ENCODE peak calls at places on chromosomes 16 and 17, in five cellular contexts. One of them, this sample, is unnamed.

GRCh38 chr17:64055183-64056142 is 35.0 kb upstream of the ICAM2 start:
- DNase-seq in HepG2: no peak
- DNase-seq in K562: no peak
- DNase-seq in GM12878: no peak
- DNase-seq in H1: no peak
- DNase-seq in this sample: no peak

GRCh38 chr16:3401719-3402397 is 843 bp downstream of the ZNF174 start:
- DNase-seq in HepG2: peak; percentile 18
- DNase-seq in K562: peak; percentile 53
- DNase-seq in GM12878: no peak
- DNase-seq in H1: peak; percentile 45
- DNase-seq in this sample: peak; percentile 55

GRCh38 chr17:49074851-49075540 is 57.6 kb upstream of the B4GALNT2 start:
- DNase-seq in HepG2: no peak
- DNase-seq in K562: no peak
- DNase-seq in GM12878: no peak
- DNase-seq in H1: no peak
- DNase-seq in this sample: no peak

GRCh38 chr16:84407588-84408313 is 39.4 kb downstream of the ATP2C2 start:
- DNase-seq in HepG2: no peak
- DNase-seq in K562: no peak
- DNase-seq in GM12878: no peak
- DNase-seq in H1: no peak
- DNase-seq in this sample: no peak

GRCh38 chr16:85593503-85594195 is 19.5 kb upstream of the GSE1 start:
- DNase-seq in HepG2: no peak
- DNase-seq in K562: no peak
- DNase-seq in GM12878: no peak
- DNase-seq in H1: no peak
- DNase-seq in this sample: peak; percentile 85

GRCh38 chr16:68754117-68754792 is 17.2 kb downstream of the CDH1 start:
- DNase-seq in HepG2: no peak
- DNase-seq in K562: no peak
- DNase-seq in GM12878: no peak
- DNase-seq in H1: no peak
- DNase-seq in this sample: no peak

GRCh38 chr17:54945671-54946070 is 22.8 kb downstream of the COX11 start:
- DNase-seq in HepG2: no peak
- DNase-seq in K562: no peak
- DNase-seq in GM12878: no peak
- DNase-seq in H1: no peak
- DNase-seq in this sample: no peak

GRCh38 chr16:389317-389716 is 7.5 kb upstream of the PGAP6 start:
- DNase-seq in HepG2: no peak
- DNase-seq in K562: no peak
- DNase-seq in GM12878: no peak
- DNase-seq in H1: no peak
- DNase-seq in this sample: no peak

GRCh38 chr17:42618442-42619150 is 9.1 kb downstream of the TUBG1 start:
- DNase-seq in HepG2: peak; percentile 82
- DNase-seq in K562: peak; percentile 72
- DNase-seq in GM12878: peak; percentile 93
- DNase-seq in H1: peak; percentile 77
- DNase-seq in this sample: peak; percentile 55

GRCh38 chr17:80856863-80857488 is 134.7 kb upstream of the CHMP6 start:
- DNase-seq in HepG2: no peak
- DNase-seq in K562: no peak
- DNase-seq in GM12878: no peak
- DNase-seq in H1: no peak
- DNase-seq in this sample: no peak

GRCh38 chr17:4856937-4857314 is 23.8 kb downstream of the MINK1 start:
- DNase-seq in HepG2: no peak
- DNase-seq in K562: no peak
- DNase-seq in GM12878: no peak
- DNase-seq in H1: no peak
- DNase-seq in this sample: no peak

GRCh38 chr16:12094537-12095265 is 118.2 kb downstream of the SNX29 start:
- DNase-seq in HepG2: no peak
- DNase-seq in K562: no peak
- DNase-seq in GM12878: no peak
- DNase-seq in H1: no peak
- DNase-seq in this sample: no peak

GRCh38 chr16:12061336-12062055 is 85.0 kb downstream of the SNX29 start:
- DNase-seq in HepG2: no peak
- DNase-seq in K562: no peak
- DNase-seq in GM12878: no peak
- DNase-seq in H1: no peak
- DNase-seq in this sample: no peak

GRCh38 chr17:17084941-17085340 is 42.7 kb downstream of the MPRIP start:
- DNase-seq in HepG2: no peak
- DNase-seq in K562: no peak
- DNase-seq in GM12878: no peak
- DNase-seq in H1: no peak
- DNase-seq in this sample: no peak

GRCh38 chr16:50207652-50208051 is 54.5 kb downstream of the TENT4B start:
- DNase-seq in HepG2: no peak
- DNase-seq in K562: no peak
- DNase-seq in GM12878: no peak
- DNase-seq in H1: no peak
- DNase-seq in this sample: no peak

GRCh38 chr17:17088511-17089205 is 46.4 kb downstream of the MPRIP start:
- DNase-seq in HepG2: no peak
- DNase-seq in K562: no peak
- DNase-seq in GM12878: no peak
- DNase-seq in H1: no peak
- DNase-seq in this sample: no peak

GRCh38 chr17:64084086-64084939 is 45.6 kb downstream of the ERN1 start:
- DNase-seq in HepG2: peak; percentile 89
- DNase-seq in K562: peak; percentile 45
- DNase-seq in GM12878: no peak
- DNase-seq in H1: no peak
- DNase-seq in this sample: no peak

GRCh38 chr17:703081-703875 is 11.4 kb downstream of the VPS53 start:
- DNase-seq in HepG2: no peak
- DNase-seq in K562: no peak
- DNase-seq in GM12878: no peak
- DNase-seq in H1: no peak
- DNase-seq in this sample: no peak

GRCh38 chr16:27398894-27399853 is 2.8 kb upstream of the IL21R start:
- DNase-seq in HepG2: no peak
- DNase-seq in K562: no peak
- DNase-seq in GM12878: peak; percentile 89
- DNase-seq in H1: no peak
- DNase-seq in this sample: no peak

GRCh38 chr17:41428591-41429326 is 4.4 kb upstream of the KRT37 start:
- DNase-seq in HepG2: peak; percentile 35
- DNase-seq in K562: no peak
- DNase-seq in GM12878: no peak
- DNase-seq in H1: no peak
- DNase-seq in this sample: no peak

GRCh38 chr16:85041184-85041928 is 13.8 kb downstream of the KIAA0513 start:
- DNase-seq in HepG2: no peak
- DNase-seq in K562: no peak
- DNase-seq in GM12878: no peak
- DNase-seq in H1: no peak
- DNase-seq in this sample: no peak

GRCh38 chr17:44006581-44007345 is 2.3 kb downstream of the NAGS start:
- DNase-seq in HepG2: no peak
- DNase-seq in K562: peak; percentile 100
- DNase-seq in GM12878: peak; percentile 73
- DNase-seq in H1: peak; percentile 98
- DNase-seq in this sample: peak; percentile 98

GRCh38 chr16:76598498-76598897 is 321.3 kb downstream of the CNTNAP4 start:
- DNase-seq in HepG2: no peak
- DNase-seq in K562: no peak
- DNase-seq in GM12878: no peak
- DNase-seq in H1: no peak
- DNase-seq in this sample: no peak

GRCh38 chr16:54152362-54153239 is 134.0 kb downstream of the IRX3 start:
- DNase-seq in HepG2: no peak
- DNase-seq in K562: no peak
- DNase-seq in GM12878: no peak
- DNase-seq in H1: no peak
- DNase-seq in this sample: no peak

GRCh38 chr16:27920391-27920891 is 143.1 kb downstream of the GSG1L start:
- DNase-seq in HepG2: peak; percentile 22
- DNase-seq in K562: no peak
- DNase-seq in GM12878: no peak
- DNase-seq in H1: peak; percentile 62
- DNase-seq in this sample: peak; percentile 80

GRCh38 chr17:35046740-35047283 is 16.7 kb downstream of the RFFL start:
- DNase-seq in HepG2: peak; percentile 63
- DNase-seq in K562: peak; percentile 83
- DNase-seq in GM12878: peak; percentile 81
- DNase-seq in H1: no peak
- DNase-seq in this sample: peak; percentile 54

GRCh38 chr17:75525806-75526554 is 483 bp downstream of the LLGL2 start:
- DNase-seq in HepG2: peak; percentile 54
- DNase-seq in K562: no peak
- DNase-seq in GM12878: no peak
- DNase-seq in H1: peak; percentile 66
- DNase-seq in this sample: peak; percentile 69

GRCh38 chr16:31094424-31095120 is at the start of gene VKORC1:
- DNase-seq in HepG2: peak; percentile 98
- DNase-seq in K562: peak; percentile 93
- DNase-seq in GM12878: peak; percentile 87
- DNase-seq in H1: peak; percentile 90
- DNase-seq in this sample: peak; percentile 93

GRCh38 chr16:31093132-31093703 is 1.4 kb downstream of the VKORC1 start:
- DNase-seq in HepG2: peak; percentile 74
- DNase-seq in K562: peak; percentile 79
- DNase-seq in GM12878: no peak
- DNase-seq in H1: peak; percentile 61
- DNase-seq in this sample: peak; percentile 87

GRCh38 chr16:31090540-31090939 is 1.8 kb upstream of the PRSS53 start:
- DNase-seq in HepG2: no peak
- DNase-seq in K562: no peak
- DNase-seq in GM12878: no peak
- DNase-seq in H1: no peak
- DNase-seq in this sample: no peak

GRCh38 chr16:31092330-31092729 is 2.3 kb downstream of the VKORC1 start:
- DNase-seq in HepG2: no peak
- DNase-seq in K562: no peak
- DNase-seq in GM12878: no peak
- DNase-seq in H1: no peak
- DNase-seq in this sample: no peak

DNA sequence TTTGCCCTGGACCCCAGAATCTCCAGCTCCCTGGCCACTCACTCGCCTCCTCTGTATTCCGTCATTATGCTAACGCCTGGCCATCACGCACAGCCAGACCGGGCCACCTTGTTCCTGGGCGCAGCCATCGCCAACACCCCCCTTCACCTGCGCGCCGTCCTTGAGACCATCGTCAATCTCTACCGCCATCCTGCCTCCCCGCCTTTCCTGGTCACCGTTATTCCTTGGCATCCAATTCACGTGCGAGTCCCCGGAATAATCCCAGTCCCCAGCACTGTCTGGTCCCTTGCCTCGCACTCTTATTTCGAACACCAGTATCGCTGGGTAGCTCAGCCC is 541 bp downstream of the VKORC1 start:
- DNase-seq in HepG2: no peak
- DNase-seq in K562: no peak
- DNase-seq in GM12878: no peak
- DNase-seq in H1: no peak
- DNase-seq in this sample: peak; percentile 65
- TF ChIP-seq TAF1 in HepG2: no peak
- TF ChIP-seq TAF1 in K562: no peak
- TF ChIP-seq TAF1 in GM12878: no peak
- TF ChIP-seq TAF1 in H1: peak; percentile 18
- TF ChIP-seq TAF1 in this sample: no peak

GRCh38 chr16:7921360-7921759 is 588.7 kb downstream of the RBFOX1 start:
- DNase-seq in HepG2: no peak
- DNase-seq in K562: no peak
- DNase-seq in GM12878: no peak
- DNase-seq in H1: no peak
- DNase-seq in this sample: no peak
- TF ChIP-seq GABPA in HepG2: no peak
- TF ChIP-seq GABPA in K562: no peak
- TF ChIP-seq GABPA in GM12878: no peak
- TF ChIP-seq GABPA in H1: no peak
- TF ChIP-seq GABPA in this sample: no peak

GRCh38 chr17:73929860-73930430 is 273.5 kb upstream of the RPL38 start:
- DNase-seq in HepG2: no peak
- DNase-seq in K562: no peak
- DNase-seq in GM12878: no peak
- DNase-seq in H1: no peak
- DNase-seq in this sample: no peak

GRCh38 chr17:73924083-73924482 is 279.4 kb upstream of the RPL38 start:
- DNase-seq in HepG2: no peak
- DNase-seq in K562: no peak
- DNase-seq in GM12878: no peak
- DNase-seq in H1: no peak
- DNase-seq in this sample: no peak

DNA sequence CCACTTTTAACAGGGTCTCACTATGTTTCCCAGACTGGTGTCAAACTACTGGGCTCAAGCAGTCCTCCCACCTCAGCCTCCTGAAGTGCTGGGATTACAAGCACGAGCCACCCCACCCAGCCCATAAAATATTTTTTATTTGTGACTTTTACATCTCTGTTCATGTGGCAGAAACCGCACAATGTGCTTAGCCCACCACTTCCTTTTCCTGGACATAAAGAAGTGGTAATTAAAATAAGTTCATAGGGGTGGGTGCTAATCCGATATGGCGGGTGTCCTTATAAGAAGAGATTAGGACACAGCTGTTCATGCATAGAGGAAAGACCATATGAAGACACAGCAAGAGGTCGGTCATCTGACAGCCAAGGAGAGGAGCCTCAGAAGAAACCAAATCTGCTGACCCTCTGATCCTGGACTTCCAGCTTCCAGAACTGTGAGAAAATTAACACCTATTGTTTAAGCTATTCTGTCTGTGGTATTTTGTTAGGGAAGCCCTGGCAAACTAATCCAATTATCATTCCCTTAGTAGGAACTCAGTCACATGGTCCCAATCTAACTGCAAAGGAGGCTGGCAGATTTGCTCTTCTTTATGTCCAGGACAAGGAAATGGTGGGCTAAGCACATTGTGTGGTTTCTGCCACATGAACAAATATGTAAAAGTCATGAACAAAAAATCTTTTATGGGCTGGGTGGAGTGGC is 278.8 kb upstream of the RPL38 start:
- DNase-seq in HepG2: no peak
- DNase-seq in K562: no peak
- DNase-seq in GM12878: no peak
- DNase-seq in H1: no peak
- DNase-seq in this sample: no peak
- TF ChIP-seq TAF1 in HepG2: no peak
- TF ChIP-seq TAF1 in K562: no peak
- TF ChIP-seq TAF1 in GM12878: no peak
- TF ChIP-seq TAF1 in H1: no peak
- TF ChIP-seq TAF1 in this sample: no peak

DNA sequence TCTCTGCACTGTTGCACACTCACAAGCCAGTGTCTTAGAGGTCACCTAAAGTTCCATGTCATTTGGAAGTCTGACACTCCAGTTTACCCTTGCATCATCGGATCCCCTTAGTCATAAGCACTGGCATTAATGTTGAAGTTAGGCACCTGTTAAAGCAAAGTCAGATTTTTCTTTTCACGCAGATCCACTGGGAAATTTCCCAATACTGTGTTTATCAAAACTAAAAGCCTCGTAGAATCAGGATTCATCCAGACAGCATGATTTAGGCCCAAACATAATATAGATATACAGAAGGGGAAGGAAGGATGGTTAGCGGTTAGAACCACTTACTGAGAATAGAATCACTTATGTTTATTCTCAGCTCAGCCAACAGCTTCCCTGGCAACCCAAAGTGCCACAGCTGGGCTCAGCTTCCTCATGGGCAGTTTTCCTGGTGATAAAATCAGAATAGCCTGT is 30.1 kb upstream of the HAPSTR1 start:
- DNase-seq in HepG2: no peak
- DNase-seq in K562: no peak
- DNase-seq in GM12878: no peak
- DNase-seq in H1: no peak
- DNase-seq in this sample: peak; percentile 30
- TF ChIP-seq GABPA in HepG2: no peak
- TF ChIP-seq GABPA in K562: no peak
- TF ChIP-seq GABPA in GM12878: no peak
- TF ChIP-seq GABPA in H1: no peak
- TF ChIP-seq GABPA in this sample: no peak

This sample was measured in SK-N-SH.